ENCODE peak calls at places on chromosomes 12 and 14, in five cellular contexts. One of them, this sample, is unnamed.

GRCh38 chr12:59548930-59549329 is 46.9 kb upstream of the SLC16A7 start:
- DNase-seq in lung: no peak
- DNase-seq in fibroblast of pulmonary artery: no peak
- DNase-seq in globus pallidus: no peak
- DNase-seq in spleen: no peak
- DNase-seq in this sample: no peak

GRCh38 chr12:65894127-65894526 is 69.8 kb downstream of the HMGA2 start:
- DNase-seq in fibroblast of pulmonary artery: no peak
- DNase-seq in globus pallidus: no peak
- DNase-seq in spleen: no peak
- DNase-seq in lung: no peak
- DNase-seq in this sample: no peak

GRCh38 chr12:121600702-121601336 is 20.0 kb upstream of the KDM2B start:
- DNase-seq in globus pallidus: no peak
- DNase-seq in spleen: no peak
- DNase-seq in lung: no peak
- DNase-seq in fibroblast of pulmonary artery: no peak
- DNase-seq in this sample: no peak

GRCh38 chr12:50257226-50258166 is 25.8 kb downstream of the LIMA1 start:
- DNase-seq in lung: no peak
- DNase-seq in spleen: no peak
- DNase-seq in fibroblast of pulmonary artery: peak
- DNase-seq in globus pallidus: peak
- DNase-seq in this sample: no peak

GRCh38 chr14:103057372-103058208 is at the start of gene CDC42BPB:
- DNase-seq in fibroblast of pulmonary artery: peak
- DNase-seq in globus pallidus: peak
- DNase-seq in spleen: peak
- DNase-seq in lung: peak
- DNase-seq in this sample: peak

GRCh38 chr12:32344047-32344446 is 55.3 kb upstream of the FGD4 start:
- DNase-seq in fibroblast of pulmonary artery: no peak
- DNase-seq in globus pallidus: no peak
- DNase-seq in lung: no peak
- DNase-seq in spleen: no peak
- DNase-seq in this sample: no peak

GRCh38 chr12:72278894-72279293 is 6.7 kb downstream of the TRHDE start:
- DNase-seq in fibroblast of pulmonary artery: no peak
- DNase-seq in lung: no peak
- DNase-seq in spleen: no peak
- DNase-seq in globus pallidus: no peak
- DNase-seq in this sample: no peak

GRCh38 chr12:24047345-24047744 is 97.9 kb upstream of the SOX5 start:
- DNase-seq in spleen: no peak
- DNase-seq in lung: no peak
- DNase-seq in fibroblast of pulmonary artery: peak
- DNase-seq in globus pallidus: no peak
- DNase-seq in this sample: no peak

GRCh38 chr14:93957333-93957710 is 19.0 kb downstream of the ASB2 start:
- DNase-seq in lung: no peak
- DNase-seq in spleen: no peak
- DNase-seq in globus pallidus: no peak
- DNase-seq in fibroblast of pulmonary artery: no peak
- DNase-seq in this sample: no peak

GRCh38 chr14:33642641-33643342 is 308.1 kb downstream of the EGLN3 start:
- DNase-seq in fibroblast of pulmonary artery: no peak
- DNase-seq in lung: no peak
- DNase-seq in spleen: no peak
- DNase-seq in globus pallidus: no peak
- DNase-seq in this sample: no peak

GRCh38 chr12:94150483-94151225 is 2.3 kb downstream of the PLXNC1 start:
- DNase-seq in fibroblast of pulmonary artery: no peak
- DNase-seq in spleen: peak
- DNase-seq in lung: no peak
- DNase-seq in globus pallidus: no peak
- DNase-seq in this sample: no peak

GRCh38 chr12:96239711-96240234 is 45.6 kb downstream of the ELK3 start:
- DNase-seq in spleen: peak
- DNase-seq in lung: no peak
- DNase-seq in globus pallidus: no peak
- DNase-seq in fibroblast of pulmonary artery: no peak
- DNase-seq in this sample: no peak

GRCh38 chr12:122527478-122527944 is 462 bp downstream of the KNTC1 start:
- DNase-seq in lung: peak
- DNase-seq in spleen: no peak
- DNase-seq in globus pallidus: no peak
- DNase-seq in fibroblast of pulmonary artery: no peak
- DNase-seq in this sample: no peak

GRCh38 chr12:117360222-117360550 is 1.2 kb downstream of the NOS1 start:
- DNase-seq in globus pallidus: no peak
- DNase-seq in spleen: no peak
- DNase-seq in lung: no peak
- DNase-seq in fibroblast of pulmonary artery: no peak
- DNase-seq in this sample: no peak

GRCh38 chr12:122452701-122453285 is 30.3 kb upstream of the CLIP1 start:
- DNase-seq in fibroblast of pulmonary artery: no peak
- DNase-seq in globus pallidus: no peak
- DNase-seq in lung: no peak
- DNase-seq in spleen: no peak
- DNase-seq in this sample: no peak

GRCh38 chr14:55936691-55937090 is 181.5 kb upstream of the PELI2 start:
- DNase-seq in spleen: no peak
- DNase-seq in globus pallidus: no peak
- DNase-seq in fibroblast of pulmonary artery: no peak
- DNase-seq in lung: no peak
- DNase-seq in this sample: no peak

GRCh38 chr14:21039059-21039422 is 3.1 kb upstream of the RNASE7 start:
- DNase-seq in spleen: peak
- DNase-seq in globus pallidus: peak
- DNase-seq in lung: peak
- DNase-seq in fibroblast of pulmonary artery: peak
- DNase-seq in this sample: peak

GRCh38 chr12:4489551-4489950 is 43.9 kb upstream of the FGF6 start:
- DNase-seq in fibroblast of pulmonary artery: no peak
- DNase-seq in lung: no peak
- DNase-seq in globus pallidus: no peak
- DNase-seq in spleen: no peak
- DNase-seq in this sample: no peak

GRCh38 chr12:8780389-8780788 is 42.0 kb upstream of the A2ML1 start:
- DNase-seq in globus pallidus: no peak
- DNase-seq in fibroblast of pulmonary artery: peak
- DNase-seq in spleen: no peak
- DNase-seq in lung: no peak
- DNase-seq in this sample: no peak

GRCh38 chr14:23926543-23926942 is 27.0 kb upstream of the DHRS4 start:
- DNase-seq in lung: no peak
- DNase-seq in fibroblast of pulmonary artery: no peak
- DNase-seq in globus pallidus: no peak
- DNase-seq in spleen: no peak
- DNase-seq in this sample: no peak

GRCh38 chr14:95397325-95397724 is 77.6 kb upstream of the CLMN start:
- DNase-seq in fibroblast of pulmonary artery: no peak
- DNase-seq in lung: no peak
- DNase-seq in spleen: no peak
- DNase-seq in globus pallidus: no peak
- DNase-seq in this sample: no peak

GRCh38 chr12:60106207-60106606 is 510.4 kb downstream of the SLC16A7 start:
- DNase-seq in lung: no peak
- DNase-seq in globus pallidus: no peak
- DNase-seq in fibroblast of pulmonary artery: peak
- DNase-seq in spleen: no peak
- DNase-seq in this sample: no peak

GRCh38 chr12:32252199-32253073 is 145.8 kb downstream of the BICD1 start:
- DNase-seq in lung: no peak
- DNase-seq in spleen: no peak
- DNase-seq in fibroblast of pulmonary artery: no peak
- DNase-seq in globus pallidus: no peak
- DNase-seq in this sample: no peak

GRCh38 chr12:64813733-64814132 is 10.7 kb upstream of the TBC1D30 start:
- DNase-seq in lung: no peak
- DNase-seq in fibroblast of pulmonary artery: no peak
- DNase-seq in spleen: no peak
- DNase-seq in globus pallidus: no peak
- DNase-seq in this sample: no peak

GRCh38 chr12:125065753-125066570 is 727 bp downstream of the AACS start:
- DNase-seq in globus pallidus: no peak
- DNase-seq in spleen: no peak
- DNase-seq in lung: no peak
- DNase-seq in fibroblast of pulmonary artery: no peak
- DNase-seq in this sample: no peak

GRCh38 chr14:106506901-106507305 is 980.5 kb downstream of the TMEM121 start:
- DNase-seq in lung: no peak
- DNase-seq in spleen: no peak
- DNase-seq in fibroblast of pulmonary artery: no peak
- DNase-seq in globus pallidus: no peak
- DNase-seq in this sample: no peak

GRCh38 chr12:32158525-32158924 is 51.9 kb downstream of the BICD1 start:
- DNase-seq in fibroblast of pulmonary artery: no peak
- DNase-seq in globus pallidus: no peak
- DNase-seq in lung: no peak
- DNase-seq in spleen: no peak
- DNase-seq in this sample: no peak

GRCh38 chr12:15469342-15469741 is 147.0 kb downstream of the PTPRO start:
- DNase-seq in fibroblast of pulmonary artery: no peak
- DNase-seq in spleen: no peak
- DNase-seq in globus pallidus: no peak
- DNase-seq in lung: no peak
- DNase-seq in this sample: no peak

GRCh38 chr12:57135487-57135886 is 7.2 kb downstream of the LRP1 start:
- DNase-seq in lung: no peak
- DNase-seq in spleen: no peak
- DNase-seq in globus pallidus: no peak
- DNase-seq in fibroblast of pulmonary artery: peak
- DNase-seq in this sample: no peak

GRCh38 chr14:91418387-91419043 is 895 bp upstream of the CCDC88C start:
- DNase-seq in lung: peak
- DNase-seq in spleen: peak
- DNase-seq in fibroblast of pulmonary artery: peak
- DNase-seq in globus pallidus: peak
- DNase-seq in this sample: peak

GRCh38 chr12:103944964-103945363 is 14.8 kb downstream of the HSP90B1 start:
- DNase-seq in lung: no peak
- DNase-seq in spleen: no peak
- DNase-seq in globus pallidus: no peak
- DNase-seq in fibroblast of pulmonary artery: no peak
- DNase-seq in this sample: no peak

GRCh38 chr12:18057051-18057450 is 32.9 kb downstream of the RERGL start:
- DNase-seq in spleen: no peak
- DNase-seq in fibroblast of pulmonary artery: no peak
- DNase-seq in globus pallidus: no peak
- DNase-seq in lung: no peak
- DNase-seq in this sample: no peak

GRCh38 chr14:40269436-40269835 is 837.2 kb upstream of the FBXO33 start:
- DNase-seq in lung: no peak
- DNase-seq in fibroblast of pulmonary artery: no peak
- DNase-seq in spleen: no peak
- DNase-seq in globus pallidus: no peak
- DNase-seq in this sample: no peak

GRCh38 chr12:75666126-75666979 is 154.9 kb upstream of the KRR1 start:
- DNase-seq in lung: no peak
- DNase-seq in fibroblast of pulmonary artery: peak
- DNase-seq in globus pallidus: no peak
- DNase-seq in spleen: no peak
- DNase-seq in this sample: no peak

GRCh38 chr12:1488908-1489381 is 105.4 kb downstream of the FBXL14 start:
- DNase-seq in globus pallidus: no peak
- DNase-seq in fibroblast of pulmonary artery: peak
- DNase-seq in lung: no peak
- DNase-seq in spleen: no peak
- DNase-seq in this sample: no peak

GRCh38 chr12:53651718-53652117 is 24.2 kb downstream of the ATP5MC2 start:
- DNase-seq in spleen: no peak
- DNase-seq in lung: no peak
- DNase-seq in fibroblast of pulmonary artery: no peak
- DNase-seq in globus pallidus: no peak
- DNase-seq in this sample: no peak

GRCh38 chr12:2640709-2641108 is 154.1 kb upstream of the FKBP4 start:
- DNase-seq in globus pallidus: no peak
- DNase-seq in lung: peak
- DNase-seq in spleen: peak
- DNase-seq in fibroblast of pulmonary artery: peak
- DNase-seq in this sample: peak

GRCh38 chr12:72264548-72265175 is 7.5 kb upstream of the TRHDE start:
- DNase-seq in spleen: no peak
- DNase-seq in fibroblast of pulmonary artery: peak
- DNase-seq in globus pallidus: no peak
- DNase-seq in lung: no peak
- DNase-seq in this sample: no peak

GRCh38 chr12:19234991-19235876 is 105.7 kb downstream of the PLEKHA5 start:
- DNase-seq in fibroblast of pulmonary artery: peak
- DNase-seq in lung: no peak
- DNase-seq in globus pallidus: no peak
- DNase-seq in spleen: no peak
- DNase-seq in this sample: no peak

This sample was measured in ureter.